ENCODE peak calls at places on chromosomes 2 and 18, in eight cellular contexts. B is type B pancreatic cell; P is anterior cingulate cortex; A is tibial nerve; E is stimulated activated CD8-positive, alpha-beta memory T cell treated with anti-CD3 and anti-CD28 coated beads, Interleukin-15, amount 100 ng/mL, for 48 hours; T is chondrocyte; Y is D341Med; H is EH. U is an unnamed sample.
A peak's percentile ranks its signal among the peaks of the same experiment; 100 is the strongest.

GRCh38 chr2:50975546-50975945 is 56.4 kb downstream of the NRXN1 start:
- DNase-seq in H (no peak), B (no peak), E (no peak), A (no peak), Y (no peak), P (no peak), T (no peak), U (no peak)

GRCh38 chr2:41413813-41414485 is 633.9 kb upstream of the PKDCC start:
- DNase-seq in P (no peak), A (no peak), Y (no peak), E (no peak), T (no peak), H (no peak), B (no peak), U (no peak)

GRCh38 chr2:181742908-181743722 is 62.8 kb upstream of the NEUROD1 start:
- DNase-seq in B (no peak), T (no peak), A (no peak), H (peak; percentile 69), Y (peak; percentile 40), E (no peak), P (peak; percentile 4), U (peak; percentile 83)

GRCh38 chr2:144239306-144239705 is 280.6 kb downstream of the ZEB2 start:
- DNase-seq in A (no peak), P (no peak), B (no peak), Y (no peak), H (no peak), T (no peak), E (peak; percentile 17), U (no peak)

GRCh38 chr2:127142663-127143630 is 36.0 kb upstream of the BIN1 start:
- DNase-seq in A (no peak), B (no peak), T (no peak), P (no peak), Y (no peak), H (peak; percentile 22), E (no peak), U (peak; percentile 89)

GRCh38 chr2:196696423-196697073 is 57.0 kb downstream of the CCDC150 start:
- DNase-seq in H (peak; percentile 64), E (no peak), T (no peak), B (no peak), A (no peak), Y (no peak), P (no peak), U (no peak)

GRCh38 chr2:222709191-222709891 is 37.9 kb downstream of the MOGAT1 start:
- DNase-seq in E (no peak), H (peak; percentile 96), P (peak; percentile 49), A (peak; percentile 33), T (peak; percentile 94), Y (no peak), B (no peak), U (peak; percentile 95)

GRCh38 chr18:51447351-51447896 is 249.9 kb upstream of the MEX3C start:
- DNase-seq in T (no peak), E (no peak), A (no peak), H (no peak), B (no peak), P (peak; percentile 49), Y (no peak), U (peak; percentile 48)

GRCh38 chr2:152611458-152612231 is 105.6 kb downstream of the PRPF40A start:
- DNase-seq in E (no peak), T (no peak), Y (no peak), P (no peak), H (peak; percentile 74), B (no peak), A (peak; percentile 51), U (peak; percentile 94)

GRCh38 chr2:19141234-19142004 is 217.0 kb downstream of the OSR1 start:
- DNase-seq in H (peak; percentile 25), Y (no peak), P (no peak), T (no peak), B (no peak), A (no peak), E (no peak), U (no peak)